ENCODE peak calls at places on chromosomes 6 and 20, in nine cellular contexts. B is stimulated activated CD8-positive, alpha-beta memory T cell treated with anti-CD3 and anti-CD28 coated beads, Interleukin-12 subunit alpha, Interleukin-12 subunit beta, amount 100 ng/mL, for 4 hours; U is nucleus accumbens; X is NCI-H774; Q is AG09319; R is HT1080; V is pons; T is T-helper 2 cell; E is NCI-H460. M is an unnamed sample.
A peak's percentile ranks its signal among the peaks of the same experiment; 100 is the strongest.

GRCh38 chr6:50720623-50721022 is 7.3 kb downstream of the TFAP2D start:
- DNase-seq in B (no peak), U (no peak), X (no peak), Q (no peak), R (no peak), V (no peak), T (no peak), E (no peak), M (no peak)

GRCh38 chr6:82040405-82041221 is 206.9 kb downstream of the IBTK start:
- DNase-seq in B (no peak), U (peak; percentile 9), X (peak; percentile 64), Q (peak; percentile 23), R (peak; percentile 58), V (peak; percentile 88), T (no peak), E (peak; percentile 59), M (no peak)

GRCh38 chr20:24033151-24033550 is 44.6 kb upstream of the GGTLC1 start:
- DNase-seq in B (no peak), U (no peak), X (no peak), Q (no peak), R (no peak), V (no peak), T (no peak), E (no peak), M (no peak)

GRCh38 chr6:112007805-112008204 is 46.1 kb upstream of the CCN6 start:
- DNase-seq in B (no peak), U (no peak), X (no peak), Q (no peak), R (peak; percentile 63), V (peak; percentile 8), T (no peak), E (no peak), M (no peak)

GRCh38 chr6:135030532-135031178 is 24.0 kb downstream of the HBS1L start:
- DNase-seq in B (no peak), U (no peak), X (no peak), Q (no peak), R (no peak), V (no peak), T (no peak), E (peak; percentile 46), M (no peak)

GRCh38 chr6:90068264-90068663 is 174.0 kb downstream of the GJA10 start:
- DNase-seq in B (no peak), U (no peak), X (no peak), Q (no peak), R (peak; percentile 89), V (no peak), T (no peak), E (no peak), M (no peak)

GRCh38 chr6:150930816-150931215 is 65.3 kb downstream of the MTHFD1L start:
- DNase-seq in B (no peak), U (no peak), X (no peak), Q (peak; percentile 83), R (no peak), V (no peak), T (no peak), E (no peak), M (no peak)

GRCh38 chr20:47665221-47665991 is 119.9 kb downstream of the SULF2 start:
- DNase-seq in B (no peak), U (no peak), X (no peak), Q (no peak), R (no peak), V (no peak), T (no peak), E (no peak), M (peak; percentile 42)

GRCh38 chr6:158002951-158003853 is 21.5 kb downstream of the SYNJ2 start:
- DNase-seq in B (no peak), U (no peak), X (no peak), Q (peak; percentile 87), R (peak; percentile 75), V (peak; percentile 60), T (no peak), E (no peak), M (no peak)

GRCh38 chr20:20869161-20869560 is 156.7 kb upstream of the RALGAPA2 start:
- DNase-seq in B (no peak), U (no peak), X (no peak), Q (no peak), R (no peak), V (no peak), T (no peak), E (no peak), M (no peak)

GRCh38 chr6:91449539-91449938 is 862.7 kb upstream of the MAP3K7 start:
- DNase-seq in B (no peak), U (no peak), X (no peak), Q (no peak), R (no peak), V (no peak), T (no peak), E (no peak), M (no peak)

GRCh38 chr6:134138226-134138975 is 86.0 kb upstream of the SLC2A12 start:
- DNase-seq in B (no peak), U (no peak), X (no peak), Q (no peak), R (no peak), V (peak; percentile 57), T (no peak), E (no peak), M (no peak)

GRCh38 chr20:10558635-10559187 is 115.1 kb downstream of the JAG1 start:
- DNase-seq in B (no peak), U (no peak), X (no peak), Q (no peak), R (peak; percentile 84), V (no peak), T (peak; percentile 21), E (no peak), M (no peak)

GRCh38 chr6:52271852-52272460 is 12.6 kb downstream of the MCM3 start:
- DNase-seq in B (no peak), U (no peak), X (no peak), Q (no peak), R (no peak), V (no peak), T (no peak), E (no peak), M (no peak)

GRCh38 chr6:80642452-80642851 is 536.0 kb downstream of the BCKDHB start:
- DNase-seq in B (no peak), U (no peak), X (no peak), Q (no peak), R (peak; percentile 3), V (no peak), T (no peak), E (no peak), M (no peak)

GRCh38 chr20:48538058-48538825 is 289.6 kb downstream of the PREX1 start:
- DNase-seq in B (no peak), U (no peak), X (no peak), Q (no peak), R (peak; percentile 54), V (no peak), T (no peak), E (no peak), M (no peak)

GRCh38 chr6:118750143-118750542 is 98.8 kb upstream of the CEP85L start:
- DNase-seq in B (no peak), U (no peak), X (no peak), Q (no peak), R (no peak), V (no peak), T (no peak), E (no peak), M (no peak)

GRCh38 chr6:112016335-112016734 is 37.6 kb upstream of the CCN6 start:
- DNase-seq in B (no peak), U (no peak), X (no peak), Q (no peak), R (peak; percentile 44), V (no peak), T (no peak), E (no peak), M (no peak)

GRCh38 chr20:54056762-54057639 is 13.4 kb downstream of the BCAS1 start:
- DNase-seq in B (no peak), U (no peak), X (no peak), Q (no peak), R (no peak), V (no peak), T (no peak), E (no peak), M (no peak)

GRCh38 chr6:12148317-12148801 is 136.2 kb downstream of the HIVEP1 start:
- DNase-seq in B (no peak), U (no peak), X (no peak), Q (no peak), R (peak; percentile 72), V (no peak), T (no peak), E (no peak), M (no peak)

GRCh38 chr20:41009960-41010359 is 18.7 kb upstream of the TOP1 start:
- DNase-seq in B (no peak), U (no peak), X (no peak), Q (no peak), R (no peak), V (no peak), T (no peak), E (no peak), M (no peak)

GRCh38 chr6:101779051-101779844 is 385.7 kb downstream of the GRIK2 start:
- DNase-seq in B (no peak), U (peak; percentile 38), X (no peak), Q (no peak), R (peak; percentile 72), V (no peak), T (no peak), E (no peak), M (no peak)

GRCh38 chr6:37826188-37826587 is 6.7 kb downstream of the ZFAND3 start:
- DNase-seq in B (no peak), U (no peak), X (no peak), Q (no peak), R (no peak), V (no peak), T (no peak), E (no peak), M (no peak)

GRCh38 chr6:20098267-20098876 is 113.9 kb downstream of the MBOAT1 start:
- DNase-seq in B (no peak), U (no peak), X (no peak), Q (no peak), R (no peak), V (no peak), T (no peak), E (no peak), M (no peak)

GRCh38 chr20:2364014-2364413 is 16.7 kb upstream of the TGM6 start:
- DNase-seq in B (no peak), U (no peak), X (no peak), Q (no peak), R (no peak), V (no peak), T (no peak), E (peak; percentile 61), M (no peak)

GRCh38 chr6:80388515-80388914 is 282.0 kb downstream of the BCKDHB start:
- DNase-seq in B (no peak), U (no peak), X (no peak), Q (no peak), R (no peak), V (no peak), T (no peak), E (no peak), M (no peak)

GRCh38 chr6:13488015-13488895 is 855 bp upstream of the GFOD1 start:
- DNase-seq in B (peak; percentile 23), U (peak; percentile 51), X (no peak), Q (no peak), R (no peak), V (no peak), T (peak; percentile 19), E (no peak), M (peak; percentile 78)

GRCh38 chr6:34414999-34415858 is 10.6 kb downstream of the RPS10 start:
- DNase-seq in B (no peak), U (peak; percentile 68), X (no peak), Q (peak; percentile 63), R (peak; percentile 55), V (peak; percentile 93), T (no peak), E (peak; percentile 51), M (no peak)

GRCh38 chr6:48817714-48818113 is 645.3 kb downstream of the MMUT start:
- DNase-seq in B (no peak), U (no peak), X (no peak), Q (no peak), R (no peak), V (no peak), T (no peak), E (no peak), M (no peak)

GRCh38 chr6:7901056-7901455 is 9.5 kb downstream of the TXNDC5 start:
- DNase-seq in B (no peak), U (no peak), X (no peak), Q (no peak), R (no peak), V (no peak), T (no peak), E (no peak), M (no peak)

GRCh38 chr6:42313038-42313437 is 95.4 kb upstream of the MRPS10 start:
- DNase-seq in B (no peak), U (peak; percentile 66), X (no peak), Q (no peak), R (peak; percentile 62), V (no peak), T (no peak), E (no peak), M (no peak)

M was measured in suprapubic skin.